ENCODE peak calls at places on chromosome 6, in eight cellular contexts. T is ACHN, H is endothelial cell of umbilical vein, V is choroid plexus epithelial cell, F is HEK293T, Q is MM.1S, C is left colon, D is cerebellar cortex. L is an unnamed sample.

GRCh38 chr6:66094615-66095014 is 387.6 kb upstream of the EYS start:
- DNase-seq in T (no peak), H (no peak), V (no peak), F (no peak), Q (no peak), C (no peak), D (no peak), L (no peak)

GRCh38 chr6:116764961-116765841 is at the start of gene FAM162B:
- DNase-seq in T (no peak), H (peak), V (peak), F (no peak), Q (no peak), C (no peak), D (no peak), L (peak)

GRCh38 chr6:11143394-11144371 is 32.2 kb upstream of the ERVFRD-1 start:
- DNase-seq in T (peak), H (no peak), V (peak), F (no peak), Q (no peak), C (peak), D (no peak), L (peak)

GRCh38 chr6:128696651-128697391 is 176.4 kb upstream of the PTPRK start:
- DNase-seq in T (peak), H (peak), V (peak), F (no peak), Q (no peak), C (no peak), D (no peak), L (peak)

GRCh38 chr6:167089243-167090142 is 33.4 kb upstream of the CCR6 start:
- DNase-seq in T (no peak), H (no peak), V (no peak), F (no peak), Q (no peak), C (no peak), D (no peak), L (no peak)

GRCh38 chr6:6469074-6469473 is 119.4 kb upstream of the LY86 start:
- DNase-seq in T (no peak), H (no peak), V (no peak), F (no peak), Q (no peak), C (no peak), D (no peak), L (no peak)

GRCh38 chr6:21998539-21998938 is 298.3 kb downstream of the PRL start:
- DNase-seq in T (no peak), H (no peak), V (no peak), F (no peak), Q (no peak), C (no peak), D (no peak), L (no peak)

GRCh38 chr6:38259736-38260135 is 380.0 kb downstream of the BTBD9 start:
- DNase-seq in T (no peak), H (peak), V (peak), F (no peak), Q (no peak), C (no peak), D (no peak), L (peak)

GRCh38 chr6:158286413-158286812 is 25.9 kb upstream of the TULP4 start:
- DNase-seq in T (no peak), H (peak), V (peak), F (no peak), Q (no peak), C (no peak), D (peak), L (peak)

GRCh38 chr6:109606362-109606761 is 84.6 kb downstream of the AK9 start:
- DNase-seq in T (no peak), H (no peak), V (no peak), F (no peak), Q (no peak), C (no peak), D (no peak), L (no peak)

GRCh38 chr6:151413372-151414145 is 22.2 kb upstream of the ZBTB2 start:
- DNase-seq in T (no peak), H (no peak), V (no peak), F (no peak), Q (peak), C (no peak), D (no peak), L (no peak)

GRCh38 chr6:166469426-166469961 is 86.8 kb upstream of the MPC1 start:
- DNase-seq in T (no peak), H (no peak), V (no peak), F (no peak), Q (no peak), C (no peak), D (no peak), L (no peak)

GRCh38 chr6:1363729-1364572 is 25.4 kb upstream of the FOXF2 start:
- DNase-seq in T (peak), H (no peak), V (peak), F (no peak), Q (no peak), C (no peak), D (no peak), L (no peak)

GRCh38 chr6:16223362-16223761 is 15.0 kb upstream of the GMPR start:
- DNase-seq in T (no peak), H (no peak), V (no peak), F (no peak), Q (no peak), C (no peak), D (no peak), L (no peak)

GRCh38 chr6:134000443-134000842 is 47.4 kb downstream of the TBPL1 start:
- DNase-seq in T (no peak), H (no peak), V (no peak), F (no peak), Q (no peak), C (no peak), D (no peak), L (no peak)

GRCh38 chr6:100379386-100379785 is 85.3 kb downstream of the SIM1 start:
- DNase-seq in T (no peak), H (no peak), V (peak), F (no peak), Q (no peak), C (no peak), D (no peak), L (no peak)

GRCh38 chr6:55664581-55665223 is 85.7 kb upstream of the HMGCLL1 start:
- DNase-seq in T (no peak), H (no peak), V (peak), F (no peak), Q (no peak), C (no peak), D (no peak), L (no peak)

GRCh38 chr6:43461936-43462335 is 6.6 kb upstream of the DLK2 start:
- DNase-seq in T (no peak), H (no peak), V (no peak), F (no peak), Q (no peak), C (no peak), D (no peak), L (no peak)

L was measured in fibroblast of lung.